ENCODE peak calls at places on chromosome 14, in four cellular contexts. R, P, M and H are unnamed samples.

GRCh38 chr14:79082883-79083282 is 912.7 kb downstream of the NRXN3 start:
- DNase-seq in R (no peak), M (no peak), P (no peak), H (no peak)

GRCh38 chr14:35414365-35414764 is 9.8 kb upstream of the NFKBIA start:
- DNase-seq in R (no peak), P (no peak), M (no peak), H (no peak)

GRCh38 chr14:61385002-61385685 is 63.8 kb downstream of the PRKCH start:
- DNase-seq in P (no peak), M (no peak), R (no peak), H (no peak)

GRCh38 chr14:75489480-75489837 is 32.8 kb upstream of the BATF start:
- DNase-seq in P (peak; percentile 33), M (no peak), R (no peak), H (no peak)

GRCh38 chr14:64841121-64841611 is 38.5 kb downstream of the SPTB start:
- DNase-seq in M (no peak), P (no peak), R (peak; percentile 29), H (peak; percentile 54)

GRCh38 chr14:35405304-35405996 is 901 bp upstream of the NFKBIA start:
- DNase-seq in M (no peak), P (no peak), R (no peak), H (no peak)

GRCh38 chr14:100681111-100681510 is 45.6 kb upstream of the DLK1 start:
- DNase-seq in P (no peak), M (no peak), R (no peak), H (no peak)

GRCh38 chr14:51094282-51094821 is 553 bp downstream of the TRIM9 start:
- DNase-seq in M (no peak), P (peak; percentile 68), R (peak; percentile 19), H (no peak)

GRCh38 chr14:53001787-53002378 is 51.0 kb upstream of the FERMT2 start:
- DNase-seq in M (no peak), P (no peak), R (no peak), H (no peak)

GRCh38 chr14:26722258-26722657 is 124.4 kb upstream of the NOVA1 start:
- DNase-seq in M (no peak), R (no peak), P (no peak), H (no peak)

GRCh38 chr14:72904840-72905561 is 11.1 kb upstream of the DPF3 start:
- DNase-seq in R (peak; percentile 65), M (no peak), P (peak; percentile 71), H (no peak)

GRCh38 chr14:95313707-95314106 is 6.0 kb downstream of the CLMN start:
- DNase-seq in R (no peak), M (no peak), P (no peak), H (no peak)

GRCh38 chr14:30180219-30180618 is 252.6 kb upstream of the PRKD1 start:
- DNase-seq in P (no peak), R (no peak), M (no peak), H (no peak)

GRCh38 chr14:23142826-23143225 is 23.8 kb upstream of the CEBPE start:
- DNase-seq in M (no peak), R (no peak), P (no peak), H (no peak)

GRCh38 chr14:95341564-95341963 is 21.9 kb upstream of the CLMN start:
- DNase-seq in R (no peak), M (no peak), P (no peak), H (no peak)

GRCh38 chr14:99465288-99465687 is 15.4 kb downstream of the SETD3 start:
- DNase-seq in R (no peak), M (no peak), P (no peak), H (no peak)

GRCh38 chr14:81330619-81331122 is 69.5 kb downstream of the STON2 start:
- DNase-seq in R (no peak), M (no peak), P (no peak), H (no peak)

GRCh38 chr14:100566119-100566518 is 21.1 kb downstream of the BEGAIN start:
- DNase-seq in R (no peak), P (no peak), M (no peak), H (no peak)

GRCh38 chr14:78202178-78202577 is 32.0 kb downstream of the NRXN3 start:
- DNase-seq in M (no peak), P (no peak), R (no peak), H (no peak)

GRCh38 chr14:104686624-104687517 is 2.5 kb upstream of the INF2 start:
- DNase-seq in M (no peak), R (no peak), P (no peak), H (no peak)

GRCh38 chr14:60249321-60250251 is 565 bp downstream of the PPM1A start:
- DNase-seq in P (peak; percentile 81), R (peak; percentile 75), M (no peak), H (no peak)

GRCh38 chr14:93579178-93579577 is 148.4 kb downstream of the UNC79 start:
- DNase-seq in R (no peak), P (no peak), M (no peak), H (no peak)

GRCh38 chr14:73248294-73248868 is 11.1 kb downstream of the PAPLN start:
- DNase-seq in R (no peak), P (no peak), M (peak; percentile 85), H (no peak)

GRCh38 chr14:101929096-101929495 is 35.3 kb upstream of the DYNC1H1 start:
- DNase-seq in M (no peak), R (no peak), P (no peak), H (no peak)
- TF ChIP-seq SUZ12 in M (no peak), R (no peak), P (no peak), H (no peak)

DNA sequence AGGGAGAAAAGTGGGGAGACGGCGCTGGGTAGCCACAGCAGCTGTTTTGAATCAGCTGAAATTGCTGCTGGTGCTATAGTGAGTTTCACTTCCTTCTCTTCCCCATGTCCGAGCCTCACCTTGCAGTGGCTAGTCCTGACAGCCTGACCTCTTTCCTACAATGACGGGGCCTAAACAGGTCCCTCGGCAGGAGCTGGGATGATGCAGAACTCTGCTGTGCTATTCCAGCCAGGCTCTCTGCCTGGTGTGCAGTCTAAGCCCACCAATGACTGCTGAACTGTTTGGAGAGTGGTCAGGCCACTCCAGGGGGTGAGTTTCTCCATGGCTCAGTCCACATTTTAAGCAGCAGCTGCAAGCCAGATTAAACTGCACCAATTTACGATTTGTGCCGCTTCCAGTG is 207.3 kb downstream of the TTC7B start:
- DNase-seq in P (no peak), M (no peak), R (no peak), H (no peak)
- TF ChIP-seq SUZ12 in P (no peak), M (no peak), R (no peak), H (no peak)

GRCh38 chr14:59215757-59216156 is 27.3 kb downstream of the DAAM1 start:
- DNase-seq in R (no peak), P (no peak), M (no peak), H (no peak)

GRCh38 chr14:59224341-59224740 is 35.9 kb downstream of the DAAM1 start:
- DNase-seq in M (no peak), P (no peak), R (no peak), H (no peak)

GRCh38 chr14:59225281-59225680 is 36.8 kb downstream of the DAAM1 start:
- DNase-seq in P (no peak), R (no peak), M (no peak), H (no peak)

GRCh38 chr14:59217011-59217410 is 28.5 kb downstream of the DAAM1 start:
- DNase-seq in R (no peak), P (no peak), M (no peak), H (no peak)

DNA sequence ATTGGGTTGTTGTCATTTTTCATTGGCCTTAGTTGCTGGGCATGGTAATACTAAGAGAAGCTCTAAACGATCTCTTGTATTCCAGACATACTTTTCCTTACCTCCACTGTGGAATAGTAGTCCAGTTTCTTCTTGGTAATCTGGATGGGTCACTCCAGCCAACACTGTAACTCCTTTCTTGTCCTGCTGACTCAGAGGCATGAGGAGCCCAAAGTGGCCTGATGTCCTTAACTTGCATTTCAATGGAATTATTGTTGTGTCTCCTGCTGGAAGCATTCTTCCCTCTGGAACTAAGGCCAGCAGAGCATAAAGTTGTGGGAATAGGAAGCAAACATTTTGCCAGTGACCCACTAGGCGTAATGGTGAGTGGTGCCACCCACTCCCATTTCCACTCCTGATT is 33.1 kb downstream of the DAAM1 start:
- DNase-seq in R (no peak), M (no peak), P (no peak), H (peak; percentile 13)
- TF ChIP-seq SUZ12 in R (no peak), M (no peak), P (no peak), H (no peak)

DNA sequence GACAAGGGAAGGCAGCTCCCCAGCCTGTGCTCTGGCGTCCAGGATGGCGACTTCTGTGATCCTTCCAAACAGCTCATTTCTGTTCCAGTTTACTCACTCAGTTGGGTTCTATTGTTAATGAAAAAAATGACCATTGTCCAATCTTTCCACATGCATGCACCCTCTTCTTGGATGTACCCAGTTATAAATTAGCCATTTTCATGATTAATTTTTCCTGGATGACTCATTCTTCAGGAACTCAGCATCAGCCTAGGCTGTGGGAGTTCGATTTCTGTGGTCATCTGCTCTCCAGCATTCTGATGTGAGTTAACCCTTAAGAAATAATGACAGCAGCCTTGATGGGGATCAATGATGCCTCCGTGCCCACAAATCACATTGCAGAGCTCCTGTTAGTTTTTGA is 926.8 kb downstream of the BCL11B start:
- DNase-seq in M (no peak), P (no peak), R (no peak), H (no peak)
- TF ChIP-seq SUZ12 in M (no peak), P (no peak), R (no peak), H (no peak)

GRCh38 chr14:97210202-97210601 is 413.0 kb downstream of the VRK1 start:
- DNase-seq in P (no peak), R (no peak), M (no peak), H (no peak)
- TF ChIP-seq SUZ12 in P (no peak), R (no peak), M (no peak), H (no peak)

DNA sequence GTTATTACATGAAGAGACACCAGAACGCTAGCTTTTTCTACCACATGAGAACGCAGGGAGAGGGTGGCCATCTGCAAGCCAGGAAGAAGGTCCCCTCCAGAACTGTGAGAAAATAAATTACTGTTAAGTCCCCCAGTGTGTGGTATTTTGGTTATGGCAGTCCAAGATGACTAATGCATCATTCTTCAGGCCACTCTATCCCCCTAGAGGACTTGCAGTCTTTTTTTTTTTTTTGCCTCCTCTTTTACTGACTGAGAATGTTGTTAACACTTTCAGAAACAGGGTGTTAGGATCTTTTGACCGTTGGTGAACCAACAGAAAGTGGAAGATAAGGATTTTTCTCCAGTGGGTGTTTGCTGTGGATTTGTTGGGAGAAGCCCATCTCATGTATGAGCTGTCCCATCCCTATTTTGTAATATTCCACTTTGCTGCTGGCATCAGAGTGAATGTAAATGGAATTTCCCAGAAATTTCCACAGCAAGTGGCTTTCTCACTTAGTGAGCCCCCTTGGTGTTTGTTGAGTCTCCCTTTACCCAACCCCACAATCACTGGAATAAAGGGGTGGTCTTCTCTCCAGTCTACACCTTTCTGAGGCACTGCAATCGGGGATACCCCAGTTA is 37.9 kb downstream of the MARK3 start:
- DNase-seq in P (no peak), M (no peak), R (no peak), H (no peak)
- TF ChIP-seq SUZ12 in P (no peak), M (no peak), R (no peak), H (no peak)

GRCh38 chr14:37655418-37655817 is 60.0 kb downstream of the TTC6 start:
- DNase-seq in M (no peak), P (no peak), R (no peak), H (no peak)
- TF ChIP-seq SUZ12 in M (no peak), P (no peak), R (no peak), H (no peak)

GRCh38 chr14:90445011-90445410 is 48.2 kb downstream of the CALM1 start:
- DNase-seq in R (no peak), M (no peak), P (peak; percentile 64), H (no peak)
- TF ChIP-seq SUZ12 in R (no peak), M (no peak), P (no peak), H (no peak)